ENCODE peak calls at places on chromosomes 11 and 22, in four cellular contexts. One of them, this sample, is unnamed.

GRCh38 chr11:95565692-95566091 is 223.9 kb downstream of the FAM76B start:
- DNase-seq in fibroblast of mammary gland: no peak
- DNase-seq in mucosa of descending colon: no peak
- DNase-seq in pancreas: no peak
- DNase-seq in this sample: no peak

GRCh38 chr11:69320756-69321741 is 27.1 kb downstream of the MYEOV start:
- DNase-seq in mucosa of descending colon: no peak
- DNase-seq in fibroblast of mammary gland: peak
- DNase-seq in pancreas: no peak
- DNase-seq in this sample: peak

GRCh38 chr11:125931116-125931515 is 14.7 kb upstream of the VSIG10L2 start:
- DNase-seq in mucosa of descending colon: no peak
- DNase-seq in fibroblast of mammary gland: no peak
- DNase-seq in pancreas: no peak
- DNase-seq in this sample: no peak

GRCh38 chr11:102577182-102577581 is 46.6 kb upstream of the MMP7 start:
- DNase-seq in fibroblast of mammary gland: peak
- DNase-seq in pancreas: no peak
- DNase-seq in mucosa of descending colon: no peak
- DNase-seq in this sample: no peak

GRCh38 chr22:39717099-39717498 is 146.5 kb downstream of the CACNA1I start:
- DNase-seq in mucosa of descending colon: no peak
- DNase-seq in pancreas: no peak
- DNase-seq in fibroblast of mammary gland: no peak
- DNase-seq in this sample: no peak

GRCh38 chr11:101346591-101346990 is 217.0 kb upstream of the PGR start:
- DNase-seq in fibroblast of mammary gland: peak
- DNase-seq in pancreas: no peak
- DNase-seq in mucosa of descending colon: no peak
- DNase-seq in this sample: no peak

GRCh38 chr11:17905477-17905876 is 107.4 kb downstream of the SERGEF start:
- DNase-seq in fibroblast of mammary gland: no peak
- DNase-seq in mucosa of descending colon: no peak
- DNase-seq in pancreas: no peak
- DNase-seq in this sample: no peak

GRCh38 chr22:41687901-41688364 is 734 bp downstream of the SNU13 start:
- DNase-seq in fibroblast of mammary gland: peak
- DNase-seq in pancreas: peak
- DNase-seq in mucosa of descending colon: peak
- DNase-seq in this sample: peak

GRCh38 chr11:73980001-73980960 is 2.4 kb downstream of the UCP2 start:
- DNase-seq in mucosa of descending colon: peak
- DNase-seq in fibroblast of mammary gland: no peak
- DNase-seq in pancreas: no peak
- DNase-seq in this sample: no peak

GRCh38 chr11:1228921-1229451 is 6.1 kb downstream of the MUC5B start:
- DNase-seq in pancreas: peak
- DNase-seq in mucosa of descending colon: peak
- DNase-seq in fibroblast of mammary gland: no peak
- DNase-seq in this sample: no peak

GRCh38 chr11:74226907-74227306 is 55.8 kb downstream of the PPME1 start:
- DNase-seq in pancreas: no peak
- DNase-seq in mucosa of descending colon: no peak
- DNase-seq in fibroblast of mammary gland: no peak
- DNase-seq in this sample: no peak

GRCh38 chr22:17638182-17638431 is 450 bp upstream of the BCL2L13 start:
- DNase-seq in mucosa of descending colon: no peak
- DNase-seq in fibroblast of mammary gland: no peak
- DNase-seq in pancreas: no peak
- DNase-seq in this sample: no peak

GRCh38 chr11:66126064-66126463 is 56.0 kb downstream of the PACS1 start:
- DNase-seq in mucosa of descending colon: no peak
- DNase-seq in fibroblast of mammary gland: no peak
- DNase-seq in pancreas: no peak
- DNase-seq in this sample: no peak

GRCh38 chr11:100908746-100909145 is 220.9 kb downstream of the PGR start:
- DNase-seq in pancreas: no peak
- DNase-seq in fibroblast of mammary gland: peak
- DNase-seq in mucosa of descending colon: no peak
- DNase-seq in this sample: no peak

GRCh38 chr11:2663915-2664314 is 35.9 kb downstream of the KCNQ1OT1 start:
- DNase-seq in mucosa of descending colon: no peak
- DNase-seq in pancreas: no peak
- DNase-seq in fibroblast of mammary gland: no peak
- DNase-seq in this sample: no peak

GRCh38 chr11:70876685-70877084 is 375.7 kb downstream of the SHANK2 start:
- DNase-seq in mucosa of descending colon: no peak
- DNase-seq in fibroblast of mammary gland: no peak
- DNase-seq in pancreas: peak
- DNase-seq in this sample: no peak

GRCh38 chr11:77386178-77386577 is 84.7 kb upstream of the GDPD4 start:
- DNase-seq in fibroblast of mammary gland: no peak
- DNase-seq in mucosa of descending colon: no peak
- DNase-seq in pancreas: no peak
- DNase-seq in this sample: peak

GRCh38 chr22:23075050-23075449 is 4.7 kb downstream of the GNAZ start:
- DNase-seq in mucosa of descending colon: peak
- DNase-seq in pancreas: peak
- DNase-seq in fibroblast of mammary gland: no peak
- DNase-seq in this sample: no peak

GRCh38 chr11:8928981-8929615 is 3.6 kb downstream of the C11orf16 start:
- DNase-seq in mucosa of descending colon: no peak
- DNase-seq in fibroblast of mammary gland: peak
- DNase-seq in pancreas: no peak
- DNase-seq in this sample: no peak

GRCh38 chr22:48892571-48893287 is 934.9 kb downstream of the BRD1 start:
- DNase-seq in fibroblast of mammary gland: no peak
- DNase-seq in mucosa of descending colon: no peak
- DNase-seq in pancreas: no peak
- DNase-seq in this sample: no peak

GRCh38 chr22:48895341-48895740 is 932.3 kb downstream of the BRD1 start:
- DNase-seq in pancreas: no peak
- DNase-seq in fibroblast of mammary gland: no peak
- DNase-seq in mucosa of descending colon: no peak
- DNase-seq in this sample: no peak

GRCh38 chr22:48893288-48894063 is 934.2 kb downstream of the BRD1 start:
- DNase-seq in pancreas: no peak
- DNase-seq in fibroblast of mammary gland: no peak
- DNase-seq in mucosa of descending colon: no peak
- DNase-seq in this sample: no peak

GRCh38 chr22:48894804-48895250 is 932.8 kb downstream of the BRD1 start:
- DNase-seq in pancreas: peak
- DNase-seq in fibroblast of mammary gland: no peak
- DNase-seq in mucosa of descending colon: no peak
- DNase-seq in this sample: no peak

GRCh38 chr22:48894064-48894671 is 933.5 kb downstream of the BRD1 start:
- DNase-seq in mucosa of descending colon: no peak
- DNase-seq in fibroblast of mammary gland: no peak
- DNase-seq in pancreas: peak
- DNase-seq in this sample: no peak
- TF ChIP-seq CTCF in mucosa of descending colon: no peak
- TF ChIP-seq CTCF in fibroblast of mammary gland: no peak
- TF ChIP-seq CTCF in pancreas: no peak
- TF ChIP-seq CTCF in this sample: no peak

GRCh38 chr11:61795459-61795858 is 2.7 kb downstream of the FEN1 start:
- DNase-seq in fibroblast of mammary gland: no peak
- DNase-seq in mucosa of descending colon: no peak
- DNase-seq in pancreas: no peak
- DNase-seq in this sample: no peak

GRCh38 chr11:61792310-61793083 is at the start of the genes FEN1 and TMEM258:
- DNase-seq in fibroblast of mammary gland: peak
- DNase-seq in mucosa of descending colon: peak
- DNase-seq in pancreas: peak
- DNase-seq in this sample: peak

GRCh38 chr11:61794579-61794978 is 1.9 kb downstream of the FEN1 start:
- DNase-seq in fibroblast of mammary gland: peak
- DNase-seq in mucosa of descending colon: no peak
- DNase-seq in pancreas: no peak
- DNase-seq in this sample: no peak

GRCh38 chr11:61793084-61793828 is 545 bp downstream of the FEN1 start:
- DNase-seq in mucosa of descending colon: no peak
- DNase-seq in fibroblast of mammary gland: peak
- DNase-seq in pancreas: no peak
- DNase-seq in this sample: no peak

GRCh38 chr11:61793829-61794204 is 1.1 kb downstream of the FEN1 start:
- DNase-seq in mucosa of descending colon: no peak
- DNase-seq in fibroblast of mammary gland: no peak
- DNase-seq in pancreas: no peak
- DNase-seq in this sample: no peak
- H3K4me3 ChIP-seq in mucosa of descending colon: no peak
- H3K4me3 ChIP-seq in fibroblast of mammary gland: peak
- H3K4me3 ChIP-seq in pancreas: no peak
- H3K4me3 ChIP-seq in this sample: peak

GRCh38 chr11:31160504-31161422 is 208.8 kb downstream of the DCDC1 start:
- DNase-seq in pancreas: no peak
- DNase-seq in fibroblast of mammary gland: peak
- DNase-seq in mucosa of descending colon: no peak
- DNase-seq in this sample: no peak
- TF ChIP-seq CTCF in pancreas: peak
- TF ChIP-seq CTCF in fibroblast of mammary gland: peak
- TF ChIP-seq CTCF in mucosa of descending colon: no peak
- TF ChIP-seq CTCF in this sample: peak

GRCh38 chr22:19432092-19432844 is at the start of gene MRPL40:
- DNase-seq in fibroblast of mammary gland: peak
- DNase-seq in pancreas: peak
- DNase-seq in mucosa of descending colon: peak
- DNase-seq in this sample: peak
- H3K4me3 ChIP-seq in fibroblast of mammary gland: peak
- H3K4me3 ChIP-seq in pancreas: peak
- H3K4me3 ChIP-seq in mucosa of descending colon: peak
- H3K4me3 ChIP-seq in this sample: peak

GRCh38 chr11:63671322-63672155 is at the start of gene ATL3:
- DNase-seq in pancreas: peak
- DNase-seq in fibroblast of mammary gland: peak
- DNase-seq in mucosa of descending colon: peak
- DNase-seq in this sample: peak
- TF ChIP-seq CTCF in pancreas: no peak
- TF ChIP-seq CTCF in fibroblast of mammary gland: no peak
- TF ChIP-seq CTCF in mucosa of descending colon: no peak
- TF ChIP-seq CTCF in this sample: peak

GRCh38 chr22:27115816-27116256 is 458.4 kb downstream of the MIAT start:
- DNase-seq in fibroblast of mammary gland: peak
- DNase-seq in pancreas: no peak
- DNase-seq in mucosa of descending colon: no peak
- DNase-seq in this sample: peak
- H3K4me3 ChIP-seq in fibroblast of mammary gland: no peak
- H3K4me3 ChIP-seq in pancreas: no peak
- H3K4me3 ChIP-seq in mucosa of descending colon: no peak
- H3K4me3 ChIP-seq in this sample: no peak

GRCh38 chr22:20021196-20022181 is 579 bp downstream of the TANGO2 start:
- DNase-seq in mucosa of descending colon: peak
- DNase-seq in pancreas: peak
- DNase-seq in fibroblast of mammary gland: peak
- DNase-seq in this sample: peak
- TF ChIP-seq CTCF in mucosa of descending colon: no peak
- TF ChIP-seq CTCF in pancreas: no peak
- TF ChIP-seq CTCF in fibroblast of mammary gland: no peak
- TF ChIP-seq CTCF in this sample: no peak